ENCODE peak calls at places on chromosomes 7 and 10, in five cellular contexts. One of them, this sample, is unnamed.

GRCh38 chr10:97101166-97101940 is 84.4 kb downstream of the SLIT1 start:
- DNase-seq in H1: no peak
- DNase-seq in HCT116: no peak
- DNase-seq in GM12878: no peak
- DNase-seq in SK-N-SH: no peak
- DNase-seq in this sample: no peak

GRCh38 chr7:70006411-70006920 is 408.2 kb downstream of the AUTS2 start:
- DNase-seq in H1: no peak
- DNase-seq in HCT116: no peak
- DNase-seq in GM12878: no peak
- DNase-seq in SK-N-SH: no peak
- DNase-seq in this sample: no peak

GRCh38 chr7:4663239-4663638 is 18.9 kb upstream of the FOXK1 start:
- DNase-seq in H1: no peak
- DNase-seq in HCT116: no peak
- DNase-seq in GM12878: no peak
- DNase-seq in SK-N-SH: no peak
- DNase-seq in this sample: no peak

GRCh38 chr7:29189743-29190201 is 4.8 kb upstream of the CHN2 start:
- DNase-seq in H1: peak
- DNase-seq in HCT116: peak
- DNase-seq in GM12878: no peak
- DNase-seq in SK-N-SH: peak
- DNase-seq in this sample: peak

GRCh38 chr10:130177250-130177649 is 41.1 kb downstream of the GLRX3 start:
- DNase-seq in H1: no peak
- DNase-seq in HCT116: no peak
- DNase-seq in GM12878: no peak
- DNase-seq in SK-N-SH: no peak
- DNase-seq in this sample: no peak

GRCh38 chr7:99559276-99559915 is 954 bp downstream of the ZNF655 start:
- DNase-seq in H1: no peak
- DNase-seq in HCT116: no peak
- DNase-seq in GM12878: no peak
- DNase-seq in SK-N-SH: no peak
- DNase-seq in this sample: no peak

GRCh38 chr7:42993038-42993437 is 60.9 kb downstream of the MRPL32 start:
- DNase-seq in H1: no peak
- DNase-seq in HCT116: no peak
- DNase-seq in GM12878: no peak
- DNase-seq in SK-N-SH: no peak
- DNase-seq in this sample: no peak

GRCh38 chr7:106626376-106627293 is 34.3 kb downstream of the CCDC71L start:
- DNase-seq in H1: no peak
- DNase-seq in HCT116: peak
- DNase-seq in GM12878: no peak
- DNase-seq in SK-N-SH: no peak
- DNase-seq in this sample: peak

GRCh38 chr10:47237316-47238260 is 62.4 kb upstream of the GDF10 start:
- DNase-seq in H1: peak
- DNase-seq in HCT116: no peak
- DNase-seq in GM12878: no peak
- DNase-seq in SK-N-SH: no peak
- DNase-seq in this sample: no peak

GRCh38 chr10:11424456-11425287 is 186.8 kb downstream of the USP6NL start:
- DNase-seq in H1: peak
- DNase-seq in HCT116: peak
- DNase-seq in GM12878: no peak
- DNase-seq in SK-N-SH: peak
- DNase-seq in this sample: peak

GRCh38 chr10:124063736-124064135 is 29.7 kb downstream of the CHST15 start:
- DNase-seq in H1: no peak
- DNase-seq in HCT116: no peak
- DNase-seq in GM12878: no peak
- DNase-seq in SK-N-SH: no peak
- DNase-seq in this sample: no peak
- TF ChIP-seq JUND in H1: no peak
- TF ChIP-seq JUND in HCT116: no peak
- TF ChIP-seq JUND in GM12878: no peak
- TF ChIP-seq JUND in SK-N-SH: no peak
- TF ChIP-seq JUND in this sample: no peak

GRCh38 chr10:16698457-16698856 is 118.8 kb downstream of the RSU1 start:
- DNase-seq in H1: no peak
- DNase-seq in HCT116: no peak
- DNase-seq in GM12878: no peak
- DNase-seq in SK-N-SH: no peak
- DNase-seq in this sample: no peak

GRCh38 chr10:16699435-16699834 is 117.8 kb downstream of the RSU1 start:
- DNase-seq in H1: no peak
- DNase-seq in HCT116: no peak
- DNase-seq in GM12878: no peak
- DNase-seq in SK-N-SH: peak
- DNase-seq in this sample: no peak

DNA sequence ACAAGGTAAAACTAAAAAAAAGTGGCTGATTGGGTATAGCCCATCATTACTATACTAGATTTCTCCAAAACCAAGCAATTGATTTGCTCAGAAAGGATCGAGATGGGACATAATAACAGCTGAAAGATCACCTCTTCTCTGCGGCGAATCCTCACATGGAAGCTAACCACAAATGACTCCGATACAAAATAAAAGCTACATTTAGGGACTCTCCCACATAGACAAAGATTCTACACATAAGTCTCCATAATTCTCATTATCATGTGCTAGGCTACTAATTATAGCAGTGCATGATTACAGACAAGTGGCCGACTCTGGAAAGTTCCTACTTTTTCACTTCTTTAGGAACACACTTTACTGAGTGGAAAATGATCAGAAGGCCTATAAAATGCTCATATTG is 116.9 kb downstream of the RSU1 start:
- DNase-seq in H1: no peak
- DNase-seq in HCT116: no peak
- DNase-seq in GM12878: no peak
- DNase-seq in SK-N-SH: no peak
- DNase-seq in this sample: no peak
- TF ChIP-seq JUND in H1: no peak
- TF ChIP-seq JUND in HCT116: no peak
- TF ChIP-seq JUND in GM12878: no peak
- TF ChIP-seq JUND in SK-N-SH: no peak
- TF ChIP-seq JUND in this sample: no peak

GRCh38 chr10:117594722-117595121 is 52.2 kb downstream of the EMX2 start:
- DNase-seq in H1: no peak
- DNase-seq in HCT116: no peak
- DNase-seq in GM12878: no peak
- DNase-seq in SK-N-SH: no peak
- DNase-seq in this sample: no peak
- TF ChIP-seq JUND in H1: no peak
- TF ChIP-seq JUND in HCT116: no peak
- TF ChIP-seq JUND in GM12878: no peak
- TF ChIP-seq JUND in SK-N-SH: no peak
- TF ChIP-seq JUND in this sample: no peak

DNA sequence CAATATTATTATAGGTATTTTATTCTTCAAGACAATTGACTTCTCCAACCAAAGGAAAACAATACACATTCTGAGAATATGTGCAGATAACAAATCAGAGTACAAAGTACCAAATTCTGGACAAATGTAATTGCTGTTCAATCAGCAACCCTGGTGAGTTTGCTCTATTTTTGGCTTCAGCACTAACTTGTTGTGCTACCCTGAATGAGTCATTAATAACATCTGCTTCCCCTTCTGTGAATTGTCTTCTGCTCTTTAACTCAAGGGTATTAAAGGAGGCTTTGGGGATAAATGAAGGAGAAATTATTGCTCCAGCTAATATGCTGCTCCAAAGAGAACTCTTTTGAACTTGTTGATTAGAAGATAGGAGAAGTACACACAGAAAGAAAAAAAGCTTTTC is 459.3 kb downstream of the HTR7 start:
- DNase-seq in H1: no peak
- DNase-seq in HCT116: no peak
- DNase-seq in GM12878: no peak
- DNase-seq in SK-N-SH: no peak
- DNase-seq in this sample: no peak
- TF ChIP-seq JUND in H1: no peak
- TF ChIP-seq JUND in HCT116: peak
- TF ChIP-seq JUND in GM12878: no peak
- TF ChIP-seq JUND in SK-N-SH: no peak
- TF ChIP-seq JUND in this sample: no peak

GRCh38 chr10:79069325-79070090 is 742 bp downstream of the ZMIZ1 start:
- DNase-seq in H1: no peak
- DNase-seq in HCT116: no peak
- DNase-seq in GM12878: no peak
- DNase-seq in SK-N-SH: peak
- DNase-seq in this sample: no peak

GRCh38 chr10:79068562-79069324 is at the start of gene ZMIZ1:
- DNase-seq in H1: peak
- DNase-seq in HCT116: peak
- DNase-seq in GM12878: no peak
- DNase-seq in SK-N-SH: peak
- DNase-seq in this sample: peak

GRCh38 chr10:79071535-79071923 is 2.8 kb downstream of the ZMIZ1 start:
- DNase-seq in H1: no peak
- DNase-seq in HCT116: no peak
- DNase-seq in GM12878: no peak
- DNase-seq in SK-N-SH: no peak
- DNase-seq in this sample: no peak

GRCh38 chr10:79070611-79071534 is 2.1 kb downstream of the ZMIZ1 start:
- DNase-seq in H1: peak
- DNase-seq in HCT116: no peak
- DNase-seq in GM12878: no peak
- DNase-seq in SK-N-SH: peak
- DNase-seq in this sample: peak

GRCh38 chr10:79070091-79070610 is 1.4 kb downstream of the ZMIZ1 start:
- DNase-seq in H1: no peak
- DNase-seq in HCT116: no peak
- DNase-seq in GM12878: no peak
- DNase-seq in SK-N-SH: peak
- DNase-seq in this sample: peak
- TF ChIP-seq JUND in H1: no peak
- TF ChIP-seq JUND in HCT116: no peak
- TF ChIP-seq JUND in GM12878: no peak
- TF ChIP-seq JUND in SK-N-SH: no peak
- TF ChIP-seq JUND in this sample: no peak

GRCh38 chr7:45177801-45178200 is 20.2 kb downstream of the RAMP3 start:
- DNase-seq in H1: no peak
- DNase-seq in HCT116: no peak
- DNase-seq in GM12878: no peak
- DNase-seq in SK-N-SH: no peak
- DNase-seq in this sample: no peak
- TF ChIP-seq JUND in H1: no peak
- TF ChIP-seq JUND in HCT116: no peak
- TF ChIP-seq JUND in GM12878: no peak
- TF ChIP-seq JUND in SK-N-SH: no peak
- TF ChIP-seq JUND in this sample: no peak

DNA sequence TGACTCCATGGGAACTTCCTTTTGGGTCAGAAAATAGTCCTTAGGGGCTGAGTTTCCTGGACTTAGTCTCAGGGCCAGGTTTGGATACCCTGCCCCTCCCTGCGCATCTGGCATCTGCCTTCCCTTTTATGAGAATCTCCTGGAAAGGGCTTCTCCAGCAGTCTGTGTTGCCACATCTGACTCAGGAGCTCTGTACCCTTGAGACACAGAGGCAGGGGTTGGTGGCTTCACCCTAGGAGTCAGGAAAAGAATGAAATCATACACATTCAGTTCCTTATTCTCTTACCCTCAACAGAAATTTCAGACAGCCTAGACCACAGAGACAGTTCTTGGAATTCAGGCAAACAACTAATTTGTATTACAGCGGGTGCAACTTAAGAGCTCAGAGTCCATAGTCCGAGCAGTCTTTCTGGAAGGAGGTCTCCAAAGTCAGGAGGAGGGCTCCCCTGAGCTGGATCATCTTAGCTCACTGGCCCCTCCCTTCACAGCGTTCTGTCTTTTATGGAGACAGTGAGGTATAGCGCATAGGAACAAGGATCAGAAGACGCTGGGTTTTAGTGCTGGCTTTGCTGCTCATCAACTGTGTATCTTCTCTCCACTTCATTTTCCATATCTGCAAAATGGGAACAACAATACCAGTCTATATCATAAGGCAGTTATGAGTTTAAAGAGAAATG is 3.0 kb upstream of the PLAU start:
- DNase-seq in H1: no peak
- DNase-seq in HCT116: no peak
- DNase-seq in GM12878: no peak
- DNase-seq in SK-N-SH: no peak
- DNase-seq in this sample: no peak
- TF ChIP-seq JUND in H1: no peak
- TF ChIP-seq JUND in HCT116: no peak
- TF ChIP-seq JUND in GM12878: no peak
- TF ChIP-seq JUND in SK-N-SH: no peak
- TF ChIP-seq JUND in this sample: no peak

This sample was measured in T47D.